ENCODE peak calls at places on chromosomes 13 and 19, in five cellular contexts. E is uterus; C is PC-3; G is CD8-positive, alpha-beta memory T cell; H is tibial artery. W is an unnamed sample. For H3K27me3, the result is how much of the 10 kb centered on the place peaks cover.

GRCh38 chr13:73822671-73823592 is 311.3 kb downstream of the KLF12 start:
- DNase-seq in E (no peak), C (no peak), G (no peak), H (no peak), W (no peak)

GRCh38 chr19:6352381-6353165 is 8.8 kb upstream of the CLPP start:
- DNase-seq in E (no peak), C (peak), G (no peak), H (no peak), W (no peak)

GRCh38 chr13:45331981-45332830 is 8.8 kb downstream of the TPT1 start:
- DNase-seq in E (no peak), C (peak), G (no peak), H (peak), W (no peak)

GRCh38 chr13:26253787-26254582 is at the start of gene CDK8:
- DNase-seq in E (peak), C (peak), G (peak), H (peak), W (peak)

GRCh38 chr13:24502567-24503375 is 9.8 kb downstream of the PARP4 start:
- DNase-seq in E (no peak), C (peak), G (no peak), H (peak), W (peak)

GRCh38 chr19:47713046-47714021 is at the start of gene EHD2:
- DNase-seq in E (peak), C (no peak), G (no peak), H (peak), W (peak)

GRCh38 chr19:32322541-32322940 is 22.9 kb upstream of the ZNF507 start:
- DNase-seq in E (no peak), C (peak), G (no peak), H (no peak), W (no peak)

GRCh38 chr13:20391597-20392452 is 133.8 kb downstream of the CRYL1 start:
- DNase-seq in E (no peak), C (peak), G (no peak), H (no peak), W (no peak)

GRCh38 chr13:23654111-23655110 is 84.2 kb downstream of the TNFRSF19 start:
- DNase-seq in E (no peak), C (no peak), G (no peak), H (no peak), W (no peak)

GRCh38 chr13:95184317-95184716 is 116.9 kb downstream of the ABCC4 start:
- DNase-seq in E (no peak), C (no peak), G (no peak), H (no peak), W (no peak)

GRCh38 chr13:73326215-73326558 is 267.4 kb downstream of the KLF5 start:
- DNase-seq in E (no peak), C (no peak), G (no peak), H (no peak), W (no peak)

GRCh38 chr13:79988573-79988972 is 352.4 kb downstream of the SPRY2 start:
- DNase-seq in E (no peak), C (peak), G (no peak), H (no peak), W (no peak)

GRCh38 chr19:5321851-5322681 is 18.5 kb downstream of the PTPRS start:
- DNase-seq in E (no peak), C (no peak), G (no peak), H (no peak), W (no peak)

GRCh38 chr13:113547248-113547971 is 37.1 kb upstream of the TFDP1 start:
- DNase-seq in E (no peak), C (no peak), G (no peak), H (no peak), W (no peak)

GRCh38 chr19:8209111-8209964 is at the start of gene CERS4:
- DNase-seq in E (peak), C (peak), G (peak), H (no peak), W (peak)

GRCh38 chr19:35062942-35063341 is 21.4 kb downstream of the HPN start:
- DNase-seq in E (no peak), C (no peak), G (no peak), H (no peak), W (no peak)

GRCh38 chr19:3387645-3388589 is 21.5 kb downstream of the NFIC start:
- DNase-seq in E (peak), C (no peak), G (no peak), H (peak), W (peak)

GRCh38 chr13:102870677-102871415 is 25.0 kb downstream of the ERCC5 start:
- DNase-seq in E (peak), C (peak), G (peak), H (no peak), W (peak)

GRCh38 chr19:37932985-37933953 is 26.3 kb downstream of the SIPA1L3 start:
- DNase-seq in E (no peak), C (peak), G (no peak), H (no peak), W (no peak)

GRCh38 chr13:46575321-46575721 is 22.4 kb downstream of the LRCH1 start:
- DNase-seq in E (no peak), C (no peak), G (no peak), H (no peak), W (no peak)

GRCh38 chr19:3392480-3392879 is 26.1 kb downstream of the NFIC start:
- DNase-seq in E (no peak), C (no peak), G (no peak), H (no peak), W (no peak)

GRCh38 chr13:80235131-80235530 is 105.8 kb downstream of the SPRY2 start:
- DNase-seq in E (no peak), C (peak), G (no peak), H (no peak), W (no peak)

GRCh38 chr19:1874554-1875185 is 10.6 kb downstream of the ABHD17A start:
- DNase-seq in E (no peak), C (no peak), G (no peak), H (no peak), W (no peak)

GRCh38 chr13:25699056-25699455 is 327.3 kb downstream of the ATP8A2 start:
- DNase-seq in E (no peak), C (no peak), G (no peak), H (no peak), W (no peak)

GRCh38 chr19:49339364-49340068 is 4.3 kb downstream of the CD37 start:
- DNase-seq in E (peak), C (peak), G (no peak), H (peak), W (peak)

GRCh38 chr19:13047374-13047773 is 52.1 kb downstream of the NFIX start:
- DNase-seq in E (no peak), C (no peak), G (no peak), H (no peak), W (no peak)

GRCh38 chr13:43787998-43788397 is 1.2 kb upstream of the ENOX1 start:
- DNase-seq in E (peak), C (peak), G (no peak), H (no peak), W (no peak)

GRCh38 chr13:85935868-85936467 is 136.7 kb upstream of the SLITRK6 start:
- DNase-seq in E (no peak), C (no peak), G (no peak), H (no peak), W (no peak)

GRCh38 chr13:35789335-35790166 is 313.1 kb upstream of the MAB21L1 start:
- DNase-seq in E (no peak), C (peak), G (no peak), H (no peak), W (no peak)

GRCh38 chr19:16198363-16198636 is 589 bp downstream of the AP1M1 start:
- DNase-seq in E (no peak), C (no peak), G (no peak), H (no peak), W (no peak)

GRCh38 chr13:20230913-20231838 is 943 bp downstream of the GJB6 start:
- DNase-seq in E (no peak), C (no peak), G (no peak), H (no peak), W (no peak)

GRCh38 chr13:80680786-80681366 is 339.9 kb upstream of the SPRY2 start:
- DNase-seq in E (no peak), C (no peak), G (no peak), H (no peak), W (no peak)

GRCh38 chr19:13163609-13164364 is 13.6 kb downstream of the IER2 start:
- DNase-seq in E (peak), C (peak), G (no peak), H (peak), W (peak)

GRCh38 chr13:27022571-27023311 is 148.9 kb downstream of the USP12 start:
- DNase-seq in E (no peak), C (peak), G (no peak), H (no peak), W (no peak)

GRCh38 chr19:33391631-33392249 is 18.2 kb downstream of the CEBPG start:
- DNase-seq in E (no peak), C (no peak), G (no peak), H (peak), W (peak)

GRCh38 chr19:45222724-45223123 is 22.5 kb downstream of the EXOC3L2 start:
- DNase-seq in E (no peak), C (no peak), G (no peak), H (no peak), W (no peak)

GRCh38 chr13:107025991-107026390 is 458.1 kb upstream of the ARGLU1 start:
- DNase-seq in E (peak), C (peak), G (no peak), H (peak), W (peak)

GRCh38 chr19:49677232-49677881 is at the start of gene PRMT1:
- DNase-seq in E (no peak), C (peak), G (peak), H (no peak), W (peak)

GRCh38 chr13:108082481-108082880 is 132.9 kb downstream of the LIG4 start:
- DNase-seq in E (no peak), C (no peak), G (no peak), H (no peak), W (no peak)

GRCh38 chr13:77143325-77143907 is 116.5 kb upstream of the FBXL3 start:
- DNase-seq in E (no peak), C (peak), G (no peak), H (no peak), W (no peak)
- H3K27ac ChIP-seq in E (no peak), C (peak), G (no peak), H (no peak), W (no peak)

DNA sequence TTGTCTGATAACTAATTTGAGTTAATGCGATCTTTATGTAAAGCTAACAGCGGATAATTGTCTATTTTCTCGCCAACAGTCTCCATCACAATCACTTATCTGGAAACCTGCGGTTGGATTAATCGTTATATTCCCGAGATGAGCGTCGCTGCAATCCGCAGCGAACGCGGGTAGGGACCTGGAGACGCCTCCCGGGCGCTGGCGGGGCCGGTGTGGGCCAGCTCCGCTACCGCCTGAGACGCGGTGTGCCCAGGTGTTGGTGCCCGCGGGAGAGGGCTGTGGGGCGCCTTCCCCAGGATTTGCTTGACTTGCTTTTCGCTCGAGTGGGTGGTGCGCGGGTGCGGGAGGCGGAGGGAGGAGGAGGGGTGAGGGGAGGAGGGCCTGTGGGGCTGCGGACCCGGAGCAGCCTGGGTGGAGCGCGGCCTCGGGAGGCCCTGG is 38.3 kb downstream of the SOX1 start:
- DNase-seq in E (no peak), C (no peak), G (no peak), H (no peak), W (no peak)
- H3K27me3 ChIP-seq in E (under half), C (under half), G (under half), H (half or more), W (half or more)

DNA sequence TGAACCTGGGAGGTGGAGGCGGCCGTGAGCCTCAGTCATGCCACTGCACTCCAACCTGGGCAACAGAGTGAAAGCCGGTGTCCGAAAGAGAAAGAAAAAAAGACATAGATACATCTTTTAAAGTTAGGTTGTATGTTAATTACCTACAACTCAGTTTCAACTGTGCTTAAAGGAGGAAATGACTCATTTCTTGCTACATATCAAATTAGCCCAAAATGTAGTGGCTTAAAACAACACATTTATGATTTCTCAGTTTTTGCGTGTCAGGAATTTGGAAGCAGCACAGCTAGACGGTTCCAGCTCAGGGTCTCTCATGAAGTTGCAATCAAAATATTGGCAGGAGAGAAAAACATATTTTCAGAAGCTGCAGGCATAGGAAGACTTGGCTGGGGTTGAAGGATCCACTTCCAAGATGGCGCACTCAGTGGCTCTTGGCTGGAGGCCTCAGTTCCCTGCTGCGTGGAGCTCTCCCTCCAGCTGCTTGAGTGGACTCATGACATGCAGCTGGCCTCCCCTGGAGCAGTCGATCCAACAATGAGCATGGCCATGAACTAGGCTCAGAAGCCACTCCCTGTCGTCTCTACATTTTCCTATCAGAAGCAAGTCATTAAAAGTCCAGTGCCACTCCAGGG is 7.1 kb downstream of the LDLR start:
- DNase-seq in E (peak), C (peak), G (no peak), H (peak), W (peak)
- H3K27ac ChIP-seq in E (peak), C (peak), G (peak), H (peak), W (peak)

GRCh38 chr13:50388481-50388880 is 373.2 kb downstream of the KCNRG start:
- DNase-seq in E (no peak), C (no peak), G (no peak), H (no peak), W (no peak)
- H3K27me3 ChIP-seq in E (under half), C (under half), G (under half), H (under half), W (under half)